ENCODE peak calls at places on chromosomes 3 and 15, in four cellular contexts. T, I, H and X are unnamed samples.

GRCh38 chr15:43514241-43515057 is 3.0 kb upstream of the MAP1A start:
- DNase-seq in T (no peak), I (no peak), H (peak), X (peak)

GRCh38 chr15:60212536-60212935 is 185.2 kb downstream of the ANXA2 start:
- DNase-seq in T (no peak), I (peak), H (no peak), X (no peak)

GRCh38 chr15:59516655-59517461 is 78.9 kb downstream of the FAM81A start:
- DNase-seq in T (no peak), I (no peak), H (no peak), X (no peak)

GRCh38 chr15:29952245-29952644 is 130.0 kb upstream of the TJP1 start:
- DNase-seq in T (no peak), I (no peak), H (no peak), X (no peak)

GRCh38 chr15:62624541-62625399 is 417.8 kb upstream of the TPM1 start:
- DNase-seq in T (no peak), I (peak), H (no peak), X (no peak)

GRCh38 chr3:119827209-119827608 is 45.3 kb downstream of the NR1I2 start:
- DNase-seq in T (no peak), I (no peak), H (no peak), X (no peak)

GRCh38 chr15:40471105-40471777 is 457 bp downstream of the CHST14 start:
- DNase-seq in T (no peak), I (no peak), H (no peak), X (no peak)

GRCh38 chr3:108006901-108007331 is 83.9 kb downstream of the CD47 start:
- DNase-seq in T (no peak), I (no peak), H (no peak), X (no peak)

GRCh38 chr3:49813497-49814174 is at the start of gene UBA7:
- DNase-seq in T (no peak), I (peak), H (peak), X (peak)

GRCh38 chr3:102466001-102466400 is 31.2 kb downstream of the ZPLD1 start:
- DNase-seq in T (no peak), I (no peak), H (no peak), X (no peak)

GRCh38 chr3:184693011-184693975 is 18.6 kb downstream of the MAGEF1 start:
- DNase-seq in T (no peak), I (no peak), H (no peak), X (no peak)

GRCh38 chr3:9622438-9622837 is 26.9 kb upstream of the MTMR14 start:
- DNase-seq in T (no peak), I (no peak), H (no peak), X (no peak)

GRCh38 chr3:56251343-56251945 is 216.8 kb downstream of the ERC2 start:
- DNase-seq in T (no peak), I (peak), H (no peak), X (peak)

GRCh38 chr15:97728791-97729190 is 231.7 kb upstream of the ARRDC4 start:
- DNase-seq in T (no peak), I (no peak), H (no peak), X (no peak)

GRCh38 chr15:92011611-92012367 is 158.3 kb downstream of the SLCO3A1 start:
- DNase-seq in T (no peak), I (no peak), H (no peak), X (no peak)

GRCh38 chr15:66387176-66388056 is 704 bp downstream of the MAP2K1 start:
- DNase-seq in T (peak), I (no peak), H (peak), X (peak)

GRCh38 chr3:143170676-143171075 is 51.1 kb downstream of the CHST2 start:
- DNase-seq in T (no peak), I (no peak), H (no peak), X (no peak)

GRCh38 chr3:37887062-37887461 is 25.4 kb downstream of the CTDSPL start:
- DNase-seq in T (no peak), I (no peak), H (no peak), X (no peak)

GRCh38 chr3:32293908-32294307 is 55.4 kb downstream of the CMTM8 start:
- DNase-seq in T (no peak), I (no peak), H (no peak), X (no peak)

GRCh38 chr15:93217343-93217742 is 128.3 kb upstream of the RGMA start:
- DNase-seq in T (no peak), I (no peak), H (peak), X (no peak)